ENCODE peak calls at places on chromosomes 7 and 10, in nine cellular contexts. One of them, this sample, is unnamed.

GRCh38 chr10:20466731-20467130 is 430.4 kb downstream of the NEBL start:
- DNase-seq in GM04504: no peak
- DNase-seq in fibroblast of mammary gland: peak
- DNase-seq in activated CD8-positive, alpha-beta memory T cell treated with anti-CD3 and anti-CD28 coated beads, Interleukin-2, amount 50 U/mL, for 48 hours: no peak
- DNase-seq in ELR: peak
- DNase-seq in CD8-positive, alpha-beta T cell: no peak
- DNase-seq in NCI-H2171 treated with DMSO at 0.1 percent for 48 hours: no peak
- DNase-seq in AML-193: no peak
- DNase-seq in ELF-1: no peak
- DNase-seq in this sample: no peak

GRCh38 chr7:8443871-8444756 is 10.7 kb downstream of the NXPH1 start:
- DNase-seq in fibroblast of mammary gland: peak
- DNase-seq in ELF-1: peak
- DNase-seq in ELR: no peak
- DNase-seq in NCI-H2171 treated with DMSO at 0.1 percent for 48 hours: peak
- DNase-seq in AML-193: no peak
- DNase-seq in CD8-positive, alpha-beta T cell: no peak
- DNase-seq in GM04504: no peak
- DNase-seq in activated CD8-positive, alpha-beta memory T cell treated with anti-CD3 and anti-CD28 coated beads, Interleukin-2, amount 50 U/mL, for 48 hours: no peak
- DNase-seq in this sample: no peak

GRCh38 chr7:51289608-51290370 is 26.8 kb downstream of the COBL start:
- DNase-seq in CD8-positive, alpha-beta T cell: no peak
- DNase-seq in NCI-H2171 treated with DMSO at 0.1 percent for 48 hours: no peak
- DNase-seq in ELF-1: no peak
- DNase-seq in ELR: no peak
- DNase-seq in fibroblast of mammary gland: no peak
- DNase-seq in GM04504: no peak
- DNase-seq in AML-193: no peak
- DNase-seq in activated CD8-positive, alpha-beta memory T cell treated with anti-CD3 and anti-CD28 coated beads, Interleukin-2, amount 50 U/mL, for 48 hours: no peak
- DNase-seq in this sample: no peak

GRCh38 chr7:129968592-129969383 is 16.0 kb upstream of the UBE2H start:
- DNase-seq in ELF-1: no peak
- DNase-seq in GM04504: no peak
- DNase-seq in activated CD8-positive, alpha-beta memory T cell treated with anti-CD3 and anti-CD28 coated beads, Interleukin-2, amount 50 U/mL, for 48 hours: no peak
- DNase-seq in fibroblast of mammary gland: no peak
- DNase-seq in ELR: no peak
- DNase-seq in NCI-H2171 treated with DMSO at 0.1 percent for 48 hours: no peak
- DNase-seq in AML-193: no peak
- DNase-seq in CD8-positive, alpha-beta T cell: no peak
- DNase-seq in this sample: no peak

GRCh38 chr7:106424476-106425016 is 139.8 kb upstream of the NAMPT start:
- DNase-seq in ELF-1: no peak
- DNase-seq in ELR: no peak
- DNase-seq in fibroblast of mammary gland: no peak
- DNase-seq in activated CD8-positive, alpha-beta memory T cell treated with anti-CD3 and anti-CD28 coated beads, Interleukin-2, amount 50 U/mL, for 48 hours: no peak
- DNase-seq in CD8-positive, alpha-beta T cell: no peak
- DNase-seq in AML-193: no peak
- DNase-seq in GM04504: no peak
- DNase-seq in NCI-H2171 treated with DMSO at 0.1 percent for 48 hours: no peak
- DNase-seq in this sample: no peak

GRCh38 chr7:20598479-20599419 is 16.7 kb upstream of the ABCB5 start:
- DNase-seq in ELF-1: no peak
- DNase-seq in NCI-H2171 treated with DMSO at 0.1 percent for 48 hours: peak
- DNase-seq in activated CD8-positive, alpha-beta memory T cell treated with anti-CD3 and anti-CD28 coated beads, Interleukin-2, amount 50 U/mL, for 48 hours: no peak
- DNase-seq in ELR: peak
- DNase-seq in CD8-positive, alpha-beta T cell: no peak
- DNase-seq in GM04504: peak
- DNase-seq in AML-193: peak
- DNase-seq in fibroblast of mammary gland: peak
- DNase-seq in this sample: no peak

GRCh38 chr7:42235734-42236133 is 1.3 kb downstream of the GLI3 start:
- DNase-seq in ELF-1: no peak
- DNase-seq in GM04504: no peak
- DNase-seq in CD8-positive, alpha-beta T cell: no peak
- DNase-seq in AML-193: no peak
- DNase-seq in fibroblast of mammary gland: no peak
- DNase-seq in ELR: peak
- DNase-seq in NCI-H2171 treated with DMSO at 0.1 percent for 48 hours: no peak
- DNase-seq in activated CD8-positive, alpha-beta memory T cell treated with anti-CD3 and anti-CD28 coated beads, Interleukin-2, amount 50 U/mL, for 48 hours: no peak
- DNase-seq in this sample: no peak

GRCh38 chr7:90999989-91000979 is 263.9 kb upstream of the FZD1 start:
- DNase-seq in ELF-1: no peak
- DNase-seq in CD8-positive, alpha-beta T cell: no peak
- DNase-seq in NCI-H2171 treated with DMSO at 0.1 percent for 48 hours: no peak
- DNase-seq in AML-193: no peak
- DNase-seq in ELR: peak
- DNase-seq in GM04504: peak
- DNase-seq in fibroblast of mammary gland: peak
- DNase-seq in activated CD8-positive, alpha-beta memory T cell treated with anti-CD3 and anti-CD28 coated beads, Interleukin-2, amount 50 U/mL, for 48 hours: no peak
- DNase-seq in this sample: no peak

GRCh38 chr10:11424456-11425287 is 186.8 kb downstream of the USP6NL start:
- DNase-seq in AML-193: peak
- DNase-seq in NCI-H2171 treated with DMSO at 0.1 percent for 48 hours: no peak
- DNase-seq in ELF-1: peak
- DNase-seq in CD8-positive, alpha-beta T cell: no peak
- DNase-seq in ELR: peak
- DNase-seq in fibroblast of mammary gland: peak
- DNase-seq in GM04504: peak
- DNase-seq in activated CD8-positive, alpha-beta memory T cell treated with anti-CD3 and anti-CD28 coated beads, Interleukin-2, amount 50 U/mL, for 48 hours: peak
- DNase-seq in this sample: no peak

GRCh38 chr10:66695046-66695445 is 230.8 kb upstream of the LRRTM3 start:
- DNase-seq in ELR: no peak
- DNase-seq in AML-193: no peak
- DNase-seq in ELF-1: no peak
- DNase-seq in fibroblast of mammary gland: no peak
- DNase-seq in GM04504: no peak
- DNase-seq in NCI-H2171 treated with DMSO at 0.1 percent for 48 hours: no peak
- DNase-seq in CD8-positive, alpha-beta T cell: no peak
- DNase-seq in activated CD8-positive, alpha-beta memory T cell treated with anti-CD3 and anti-CD28 coated beads, Interleukin-2, amount 50 U/mL, for 48 hours: no peak
- DNase-seq in this sample: no peak

GRCh38 chr7:128361463-128362441 is at the start of gene PRRT4:
- DNase-seq in fibroblast of mammary gland: no peak
- DNase-seq in CD8-positive, alpha-beta T cell: peak
- DNase-seq in AML-193: peak
- DNase-seq in GM04504: no peak
- DNase-seq in ELF-1: peak
- DNase-seq in activated CD8-positive, alpha-beta memory T cell treated with anti-CD3 and anti-CD28 coated beads, Interleukin-2, amount 50 U/mL, for 48 hours: peak
- DNase-seq in NCI-H2171 treated with DMSO at 0.1 percent for 48 hours: peak
- DNase-seq in ELR: peak
- DNase-seq in this sample: no peak

GRCh38 chr10:28202941-28203352 is 99.9 kb downstream of the MPP7 start:
- DNase-seq in NCI-H2171 treated with DMSO at 0.1 percent for 48 hours: no peak
- DNase-seq in activated CD8-positive, alpha-beta memory T cell treated with anti-CD3 and anti-CD28 coated beads, Interleukin-2, amount 50 U/mL, for 48 hours: no peak
- DNase-seq in AML-193: no peak
- DNase-seq in ELR: no peak
- DNase-seq in ELF-1: no peak
- DNase-seq in GM04504: peak
- DNase-seq in fibroblast of mammary gland: peak
- DNase-seq in CD8-positive, alpha-beta T cell: no peak
- DNase-seq in this sample: no peak

GRCh38 chr10:132667613-132668394 is 118.1 kb downstream of the NKX6-2 start:
- DNase-seq in activated CD8-positive, alpha-beta memory T cell treated with anti-CD3 and anti-CD28 coated beads, Interleukin-2, amount 50 U/mL, for 48 hours: no peak
- DNase-seq in NCI-H2171 treated with DMSO at 0.1 percent for 48 hours: no peak
- DNase-seq in ELF-1: no peak
- DNase-seq in fibroblast of mammary gland: peak
- DNase-seq in ELR: peak
- DNase-seq in AML-193: no peak
- DNase-seq in CD8-positive, alpha-beta T cell: no peak
- DNase-seq in GM04504: no peak
- DNase-seq in this sample: no peak

GRCh38 chr10:6300106-6300783 is 97.5 kb downstream of the PFKFB3 start:
- DNase-seq in fibroblast of mammary gland: peak
- DNase-seq in CD8-positive, alpha-beta T cell: peak
- DNase-seq in activated CD8-positive, alpha-beta memory T cell treated with anti-CD3 and anti-CD28 coated beads, Interleukin-2, amount 50 U/mL, for 48 hours: peak
- DNase-seq in GM04504: peak
- DNase-seq in ELR: peak
- DNase-seq in AML-193: peak
- DNase-seq in ELF-1: no peak
- DNase-seq in NCI-H2171 treated with DMSO at 0.1 percent for 48 hours: no peak
- DNase-seq in this sample: no peak

GRCh38 chr10:33258951-33259350 is 75.5 kb downstream of the NRP1 start:
- DNase-seq in AML-193: no peak
- DNase-seq in ELF-1: peak
- DNase-seq in activated CD8-positive, alpha-beta memory T cell treated with anti-CD3 and anti-CD28 coated beads, Interleukin-2, amount 50 U/mL, for 48 hours: no peak
- DNase-seq in NCI-H2171 treated with DMSO at 0.1 percent for 48 hours: no peak
- DNase-seq in CD8-positive, alpha-beta T cell: no peak
- DNase-seq in GM04504: no peak
- DNase-seq in fibroblast of mammary gland: no peak
- DNase-seq in ELR: peak
- DNase-seq in this sample: no peak

This sample was measured in vagina.